ENCODE peak calls at places on chromosomes 6 and 20, in four cellular contexts. Y is retinal pigment epithelial cell, P is cardiac septum, H is left cardiac atrium. R is an unnamed sample.

GRCh38 chr6:93424303-93425064 is 5.1 kb upstream of the EPHA7 start:
- DNase-seq in Y (no peak), P (no peak), H (no peak), R (no peak)

GRCh38 chr6:16982827-16983226 is 119.0 kb upstream of the STMND1 start:
- DNase-seq in Y (no peak), P (no peak), H (no peak), R (no peak)

GRCh38 chr6:137750284-137750683 is 116.8 kb upstream of the TNFAIP3 start:
- DNase-seq in Y (no peak), P (no peak), H (no peak), R (no peak)

GRCh38 chr6:56977192-56977591 is 22.3 kb downstream of the BEND6 start:
- DNase-seq in Y (no peak), P (no peak), H (no peak), R (no peak)

GRCh38 chr6:20757761-20758160 is 223.5 kb downstream of the CDKAL1 start:
- DNase-seq in Y (peak; percentile 34), P (no peak), H (no peak), R (no peak)

GRCh38 chr20:11128131-11128831 is 454.5 kb upstream of the JAG1 start:
- DNase-seq in Y (no peak), P (no peak), H (no peak), R (no peak)

GRCh38 chr20:44028868-44029847 is 114.5 kb downstream of the TOX2 start:
- DNase-seq in Y (no peak), P (peak; percentile 63), H (no peak), R (no peak)

GRCh38 chr6:158686311-158686710 is 36.5 kb downstream of the SYTL3 start:
- DNase-seq in Y (no peak), P (no peak), H (no peak), R (no peak)

GRCh38 chr6:128990349-128990748 is 107.4 kb downstream of the LAMA2 start:
- DNase-seq in Y (no peak), P (no peak), H (no peak), R (no peak)

GRCh38 chr6:28807682-28808280 is 116.0 kb downstream of the TRIM27 start:
- DNase-seq in Y (no peak), P (no peak), H (no peak), R (no peak)

GRCh38 chr6:75147512-75147911 is 58.3 kb downstream of the COL12A1 start:
- DNase-seq in Y (no peak), P (no peak), H (no peak), R (no peak)

GRCh38 chr20:49676581-49677291 is 36.9 kb downstream of the B4GALT5 start:
- DNase-seq in Y (no peak), P (no peak), H (no peak), R (peak; percentile 16)

GRCh38 chr6:906920-907319 is 214.0 kb upstream of the EXOC2 start:
- DNase-seq in Y (peak; percentile 68), P (no peak), H (no peak), R (no peak)

GRCh38 chr6:14799928-14800327 is 445.9 kb upstream of the JARID2 start:
- DNase-seq in Y (no peak), P (no peak), H (peak; percentile 54), R (no peak)

GRCh38 chr6:7505196-7505699 is 36.2 kb upstream of the DSP start:
- DNase-seq in Y (peak; percentile 97), P (no peak), H (peak; percentile 39), R (no peak)

GRCh38 chr20:45095753-45096371 is 5.1 kb downstream of the KCNS1 start:
- DNase-seq in Y (no peak), P (no peak), H (peak; percentile 58), R (peak; percentile 37)

GRCh38 chr6:158010591-158011477 is 29.2 kb downstream of the SYNJ2 start:
- DNase-seq in Y (no peak), P (peak; percentile 33), H (no peak), R (no peak)

R was measured in CD4-positive, alpha-beta T cell.